ENCODE peak calls at places on chromosomes 11 and 22, in nine cellular contexts. X is NCI-H1105 treated with DMSO at 0.1 percent for 48 hours; C is kidney; K is astrocyte of the cerebellum; F is activated naive CD8-positive, alpha-beta T cell treated with anti-CD3 and anti-CD28 coated beads, Interleukin-2, amount 10 ng/mL, durations not matched to agents 7 days and 5 days; L is EH; I is fibroblast of pulmonary artery; E is GM13977; Y is ovary. G is an unnamed sample.

GRCh38 chr11:36229091-36229490 is 60.1 kb downstream of the COMMD9 start:
- DNase-seq in X (no peak), C (no peak), K (no peak), F (no peak), L (no peak), I (no peak), E (no peak), Y (no peak), G (no peak)

GRCh38 chr11:66012371-66012945 is 650 bp downstream of the CST6 start:
- DNase-seq in X (no peak), C (peak), K (no peak), F (no peak), L (no peak), I (no peak), E (no peak), Y (no peak), G (no peak)

GRCh38 chr22:34105461-34106062 is 185.3 kb upstream of the LARGE1 start:
- DNase-seq in X (peak), C (peak), K (no peak), F (peak), L (no peak), I (no peak), E (peak), Y (peak), G (peak)

GRCh38 chr22:21937041-21937820 is 15.4 kb downstream of the PPM1F start:
- DNase-seq in X (no peak), C (no peak), K (no peak), F (no peak), L (peak), I (no peak), E (no peak), Y (no peak), G (no peak)

GRCh38 chr11:61888043-61888442 is 3.3 kb downstream of the FADS3 start:
- DNase-seq in X (no peak), C (peak), K (peak), F (no peak), L (peak), I (peak), E (no peak), Y (peak), G (no peak)

GRCh38 chr22:35663371-35663770 is 15.1 kb downstream of the APOL6 start:
- DNase-seq in X (no peak), C (no peak), K (no peak), F (no peak), L (peak), I (peak), E (no peak), Y (no peak), G (no peak)

GRCh38 chr11:100673063-100673462 is 14.0 kb upstream of the ARHGAP42 start:
- DNase-seq in X (no peak), C (no peak), K (no peak), F (no peak), L (peak), I (no peak), E (no peak), Y (no peak), G (no peak)

GRCh38 chr22:48798281-48799226 is 1029.1 kb downstream of the BRD1 start:
- DNase-seq in X (no peak), C (no peak), K (no peak), F (no peak), L (no peak), I (no peak), E (no peak), Y (no peak), G (no peak)